ENCODE peak calls at places on chromosome X, in seven cellular contexts. L is HepG2, X is SK-N-SH, K is GM12878, W is HCT116, M is H1, J is K562. N is an unnamed sample.

GRCh38 chrX:131801911-131802310 is 221.2 kb upstream of the STK26 start:
- DNase-seq in W (no peak), J (no peak), K (no peak), M (no peak), X (no peak), L (no peak), N (no peak)

GRCh38 chrX:71103110-71103983 is 3.2 kb downstream of the CXorf65 start:
- DNase-seq in M (peak; percentile 56), X (peak; percentile 64), L (no peak), J (peak; percentile 85), K (no peak), W (no peak), N (no peak)

GRCh38 chrX:153944800-153945150 is 332 bp upstream of the RENBP start:
- DNase-seq in X (no peak), L (no peak), W (no peak), M (no peak), J (no peak), K (no peak), N (no peak)

GRCh38 chrX:120302434-120302833 is 8.8 kb downstream of the TMEM255A start:
- DNase-seq in K (peak; percentile 61), W (no peak), X (no peak), L (no peak), J (no peak), M (no peak), N (peak; percentile 4)

GRCh38 chrX:9392445-9392844 is 72.4 kb upstream of the TBL1X start:
- DNase-seq in M (no peak), L (no peak), K (no peak), W (no peak), X (no peak), J (no peak), N (no peak)

GRCh38 chrX:118448273-118448783 is 47.3 kb upstream of the DOCK11 start:
- DNase-seq in M (no peak), W (no peak), K (no peak), J (no peak), X (no peak), L (no peak), N (no peak)

GRCh38 chrX:87878926-87879325 is 361.3 kb downstream of the KLHL4 start:
- DNase-seq in L (no peak), M (no peak), X (no peak), W (no peak), K (no peak), J (no peak), N (no peak)

GRCh38 chrX:11367609-11368430 is 74.6 kb downstream of the AMELX start:
- DNase-seq in K (no peak), X (no peak), L (no peak), W (no peak), M (no peak), J (peak; percentile 62), N (no peak)

GRCh38 chrX:54819201-54819600 is 11.7 kb downstream of the MAGED2 start:
- DNase-seq in L (no peak), J (no peak), M (no peak), W (no peak), K (no peak), X (no peak), N (peak; percentile 39)

GRCh38 chrX:130592204-130592603 is 190.4 kb downstream of the RBMX2 start:
- DNase-seq in K (no peak), X (no peak), M (no peak), W (no peak), L (no peak), J (no peak), N (no peak)

GRCh38 chrX:16992902-16993301 is 46.4 kb downstream of the REPS2 start:
- DNase-seq in W (no peak), M (no peak), L (no peak), K (no peak), X (no peak), J (no peak), N (no peak)

GRCh38 chrX:129957241-129958099 is 25.0 kb upstream of the BCORL1 start:
- DNase-seq in J (peak; percentile 82), X (peak; percentile 84), M (no peak), W (peak; percentile 15), L (no peak), K (peak; percentile 34), N (peak; percentile 53)

GRCh38 chrX:132171478-132171877 is 43.7 kb upstream of the FRMD7 start:
- DNase-seq in K (no peak), W (no peak), J (no peak), L (peak; percentile 33), X (no peak), M (no peak), N (peak; percentile 60)

GRCh38 chrX:47204970-47205369 is 11.3 kb downstream of the UBA1 start:
- DNase-seq in M (no peak), J (no peak), X (no peak), W (no peak), L (no peak), K (no peak), N (no peak)

GRCh38 chrX:85627363-85627762 is 247.9 kb upstream of the POF1B start:
- DNase-seq in K (no peak), J (no peak), L (no peak), M (no peak), X (peak; percentile 6), W (no peak), N (no peak)

GRCh38 chrX:38175140-38175539 is 45.5 kb downstream of the SRPX start:
- DNase-seq in K (peak; percentile 3), X (peak; percentile 38), L (peak; percentile 27), J (peak; percentile 37), M (peak; percentile 45), W (peak; percentile 24), N (peak; percentile 10)

GRCh38 chrX:23901065-23901464 is 6.7 kb downstream of the APOO start:
- DNase-seq in L (peak; percentile 51), M (no peak), X (no peak), W (peak; percentile 73), J (no peak), K (no peak), N (peak; percentile 80)

GRCh38 chrX:112877771-112878173 is 37.1 kb upstream of the AMOT start:
- DNase-seq in W (no peak), J (no peak), X (no peak), L (no peak), K (no peak), M (no peak), N (no peak)

GRCh38 chrX:39850630-39851152 is 247.1 kb downstream of the BCOR start:
- DNase-seq in W (no peak), J (peak; percentile 77), X (peak; percentile 73), K (no peak), L (no peak), M (no peak), N (no peak)

GRCh38 chrX:119640621-119641020 is 34.4 kb upstream of the NKRF start:
- DNase-seq in M (no peak), K (no peak), X (no peak), L (no peak), J (no peak), W (no peak), N (no peak)

GRCh38 chrX:120310861-120311631 is at the start of gene TMEM255A:
- DNase-seq in X (peak; percentile 47), M (peak; percentile 56), W (no peak), K (no peak), L (no peak), J (no peak), N (no peak)

GRCh38 chrX:124679199-124679598 is 332.8 kb downstream of the SH2D1A start:
- DNase-seq in L (no peak), K (no peak), X (peak; percentile 3), W (no peak), J (no peak), M (no peak), N (no peak)

GRCh38 chrX:21735038-21735752 is 22.7 kb downstream of the SMPX start:
- DNase-seq in K (no peak), M (no peak), W (no peak), X (no peak), L (no peak), J (no peak), N (no peak)

GRCh38 chrX:68989865-68990606 is 161.2 kb downstream of the EFNB1 start:
- DNase-seq in X (peak; percentile 44), W (no peak), K (no peak), L (no peak), M (peak; percentile 58), J (peak; percentile 4), N (no peak)

GRCh38 chrX:9681422-9681821 is 84.2 kb downstream of the GPR143 start:
- DNase-seq in W (no peak), M (no peak), K (no peak), J (no peak), X (no peak), L (no peak), N (no peak)

GRCh38 chrX:78029663-78030062 is 60.2 kb upstream of the PGAM4 start:
- DNase-seq in X (peak; percentile 38), L (peak; percentile 11), J (peak; percentile 6), W (no peak), K (no peak), M (no peak), N (peak; percentile 3)
- TF ChIP-seq JUND in X (no peak), L (no peak), J (no peak), W (no peak), K (no peak), M (no peak), N (no peak)

DNA sequence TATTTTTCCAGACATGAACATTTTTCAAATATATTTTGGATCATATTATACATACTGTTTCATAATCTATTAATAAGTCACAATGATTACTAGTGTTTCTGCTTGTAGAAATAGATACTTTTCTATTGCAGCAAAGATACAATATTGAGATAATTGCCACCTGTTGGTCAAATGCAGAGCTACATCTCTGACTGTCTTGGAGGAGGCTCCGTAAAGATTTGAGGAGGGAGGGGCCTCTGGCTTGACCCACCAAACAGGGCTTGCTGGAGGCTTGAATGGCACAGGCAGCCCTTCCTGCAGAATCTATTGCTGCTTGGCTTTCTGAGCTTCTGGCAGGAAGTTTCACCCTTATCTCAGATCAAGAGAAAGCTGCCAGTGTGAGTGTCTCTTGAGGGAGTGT is 99.3 kb upstream of the ARMCX2 start:
- DNase-seq in M (peak; percentile 45), K (no peak), W (peak; percentile 24), X (peak; percentile 27), J (peak; percentile 22), L (peak; percentile 2), N (no peak)
- TF ChIP-seq JUND in M (no peak), K (no peak), W (no peak), X (no peak), J (no peak), L (no peak), N (no peak)

DNA sequence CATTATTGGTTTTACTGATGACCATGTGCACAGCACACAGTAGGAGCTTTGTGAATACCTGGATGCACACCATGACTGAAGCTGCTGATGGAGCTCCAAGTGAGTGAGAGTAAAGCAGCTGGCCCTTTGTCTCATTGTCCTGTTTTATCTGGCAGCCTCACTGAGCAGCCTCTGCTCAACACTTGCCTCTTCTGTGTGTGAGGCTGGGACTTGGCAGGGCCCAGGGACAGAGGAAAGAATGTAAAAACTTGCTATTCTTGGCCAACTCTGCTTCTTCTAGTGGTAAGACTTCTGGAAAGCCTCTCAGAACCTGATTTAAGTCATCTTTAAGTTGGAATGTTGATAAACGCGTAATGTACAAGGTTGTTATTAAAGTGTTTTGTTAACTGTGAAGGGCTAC is 61.4 kb downstream of the BEX1 start:
- DNase-seq in L (no peak), M (no peak), K (no peak), X (no peak), W (no peak), J (no peak), N (no peak)
- TF ChIP-seq JUND in L (no peak), M (no peak), K (no peak), X (no peak), W (no peak), J (no peak), N (no peak)

DNA sequence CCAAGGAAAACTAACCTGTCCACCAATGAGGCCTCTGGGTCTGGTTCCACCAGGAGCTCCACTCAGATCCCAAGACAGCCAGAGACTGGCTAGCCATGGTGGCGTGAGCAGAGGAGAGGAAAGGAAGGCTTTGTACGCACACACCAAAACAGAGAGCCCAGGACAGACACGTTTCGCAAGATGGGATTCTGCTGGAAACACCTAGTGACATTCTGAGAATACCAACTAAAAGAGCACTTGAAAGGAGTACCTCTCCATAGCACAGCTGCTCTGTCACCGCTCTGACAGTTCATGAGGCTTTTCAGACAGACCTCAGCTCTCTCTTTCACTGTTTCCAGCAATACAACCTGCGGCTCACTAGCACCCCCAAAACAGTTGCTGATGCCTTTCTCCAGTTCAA is 105.0 kb downstream of the SH3KBP1 start:
- DNase-seq in K (no peak), L (no peak), W (no peak), M (no peak), J (no peak), X (no peak), N (no peak)
- TF ChIP-seq JUND in K (no peak), L (no peak), W (no peak), M (no peak), J (no peak), X (no peak), N (no peak)